ENCODE peak calls at places on chromosomes 12 and 14, in eight cellular contexts. X is kidney epithelial cell, I is ovary, U is brain microvascular endothelial cell, Y is tibial nerve, Z is astrocyte of the spinal cord, S is BE2C, O is nephron progenitor cell. W is an unnamed sample.

GRCh38 chr12:109458086-109458485 is 19.0 kb downstream of the KCTD10 start:
- DNase-seq in X (no peak), I (no peak), U (peak; percentile 71), Y (no peak), Z (peak; percentile 66), S (no peak), O (no peak), W (no peak)

GRCh38 chr12:51970904-51971646 is 19.6 kb downstream of the ACVR1B start:
- DNase-seq in X (peak; percentile 52), I (no peak), U (no peak), Y (no peak), Z (peak; percentile 62), S (peak; percentile 48), O (peak; percentile 31), W (peak; percentile 92)

GRCh38 chr12:42141981-42142606 is 2.6 kb downstream of the GXYLT1 start:
- DNase-seq in X (no peak), I (no peak), U (no peak), Y (no peak), Z (no peak), S (no peak), O (no peak), W (no peak)

GRCh38 chr14:95106966-95107365 is 50.4 kb downstream of the DICER1 start:
- DNase-seq in X (no peak), I (no peak), U (no peak), Y (no peak), Z (no peak), S (no peak), O (no peak), W (peak; percentile 7)

GRCh38 chr12:124292385-124292784 is 2.5 kb upstream of the RFLNA start:
- DNase-seq in X (no peak), I (no peak), U (no peak), Y (no peak), Z (no peak), S (no peak), O (peak; percentile 45), W (no peak)

GRCh38 chr12:70648191-70648590 is 11.0 kb upstream of the PTPRB start:
- DNase-seq in X (no peak), I (no peak), U (no peak), Y (no peak), Z (peak; percentile 29), S (no peak), O (no peak), W (no peak)

GRCh38 chr12:49144384-49144783 is 13.2 kb upstream of the TUBA1B start:
- DNase-seq in X (no peak), I (no peak), U (no peak), Y (no peak), Z (no peak), S (no peak), O (no peak), W (no peak)

GRCh38 chr12:70364695-70365397 is 1.2 kb upstream of the KCNMB4 start:
- DNase-seq in X (no peak), I (no peak), U (no peak), Y (no peak), Z (no peak), S (no peak), O (no peak), W (no peak)

GRCh38 chr12:49622501-49623141 is 740 bp upstream of the PRPF40B start:
- DNase-seq in X (no peak), I (no peak), U (no peak), Y (peak; percentile 24), Z (no peak), S (peak; percentile 35), O (peak; percentile 29), W (no peak)

GRCh38 chr12:109739747-109740693 is 26.4 kb downstream of the FAM222A start:
- DNase-seq in X (no peak), I (no peak), U (no peak), Y (no peak), Z (no peak), S (peak; percentile 55), O (peak; percentile 32), W (no peak)

GRCh38 chr12:29703528-29703927 is 80.2 kb downstream of the TMTC1 start:
- DNase-seq in X (no peak), I (no peak), U (no peak), Y (no peak), Z (no peak), S (no peak), O (no peak), W (no peak)

GRCh38 chr14:22412936-22413411 is 176.1 kb downstream of the DAD1 start:
- DNase-seq in X (no peak), I (no peak), U (no peak), Y (no peak), Z (peak; percentile 87), S (no peak), O (no peak), W (no peak)

GRCh38 chr12:15543347-15543746 is 221.0 kb downstream of the PTPRO start:
- DNase-seq in X (no peak), I (no peak), U (no peak), Y (no peak), Z (no peak), S (no peak), O (no peak), W (no peak)

GRCh38 chr14:100537701-100538565 is 49.3 kb downstream of the BEGAIN start:
- DNase-seq in X (no peak), I (peak; percentile 14), U (no peak), Y (peak; percentile 41), Z (no peak), S (peak; percentile 10), O (peak; percentile 4), W (no peak)

GRCh38 chr12:122966743-122967058 is 438 bp upstream of the ABCB9 start:
- DNase-seq in X (no peak), I (no peak), U (no peak), Y (no peak), Z (no peak), S (no peak), O (no peak), W (no peak)

GRCh38 chr12:46205293-46205692 is 63.5 kb downstream of the SLC38A1 start:
- DNase-seq in X (no peak), I (no peak), U (no peak), Y (no peak), Z (no peak), S (no peak), O (no peak), W (no peak)
- TF ChIP-seq CTCF in X (no peak), I (no peak), U (no peak), Y (no peak), Z (no peak), S (no peak), O (no peak), W (no peak)

GRCh38 chr12:108457734-108458361 is 57.2 kb upstream of the FICD start:
- DNase-seq in X (no peak), I (no peak), U (no peak), Y (no peak), Z (no peak), S (no peak), O (no peak), W (no peak)
- TF ChIP-seq CTCF in X (no peak), I (no peak), U (peak; percentile 5), Y (no peak), Z (no peak), S (peak; percentile 39), O (no peak), W (no peak)

DNA sequence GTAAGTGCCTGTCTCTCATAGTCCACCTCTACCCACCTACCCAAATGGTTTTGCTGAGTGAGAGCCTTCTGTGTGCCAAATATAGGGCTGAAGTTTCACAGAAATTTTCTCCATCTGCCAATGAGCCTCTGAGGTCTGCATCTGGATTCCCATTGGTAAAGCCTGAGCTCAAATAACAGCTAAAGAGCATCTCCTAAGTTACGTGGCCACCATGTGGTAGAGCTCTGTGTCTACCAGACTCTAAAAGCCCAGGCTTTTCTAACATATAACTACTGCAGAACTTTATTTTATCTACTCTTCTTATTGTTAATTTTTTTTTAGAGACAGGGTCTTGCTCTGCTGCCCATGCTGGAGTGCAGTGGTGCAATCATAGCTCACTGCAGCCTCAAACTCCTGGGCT is 16.0 kb downstream of the AMDHD1 start:
- DNase-seq in X (no peak), I (no peak), U (no peak), Y (no peak), Z (peak; percentile 8), S (no peak), O (no peak), W (no peak)
- TF ChIP-seq CTCF in X (no peak), I (no peak), U (peak; percentile 32), Y (no peak), Z (peak; percentile 18), S (no peak), O (no peak), W (peak; percentile 48)

GRCh38 chr14:93073833-93074769 is 41.6 kb downstream of the ITPK1 start:
- DNase-seq in X (no peak), I (no peak), U (peak; percentile 12), Y (peak; percentile 52), Z (peak; percentile 13), S (no peak), O (no peak), W (no peak)
- TF ChIP-seq CTCF in X (no peak), I (no peak), U (no peak), Y (no peak), Z (no peak), S (no peak), O (no peak), W (no peak)

GRCh38 chr14:106657460-106657859 is 1131.1 kb downstream of the TMEM121 start:
- DNase-seq in X (no peak), I (no peak), U (no peak), Y (no peak), Z (no peak), S (no peak), O (no peak), W (no peak)

DNA sequence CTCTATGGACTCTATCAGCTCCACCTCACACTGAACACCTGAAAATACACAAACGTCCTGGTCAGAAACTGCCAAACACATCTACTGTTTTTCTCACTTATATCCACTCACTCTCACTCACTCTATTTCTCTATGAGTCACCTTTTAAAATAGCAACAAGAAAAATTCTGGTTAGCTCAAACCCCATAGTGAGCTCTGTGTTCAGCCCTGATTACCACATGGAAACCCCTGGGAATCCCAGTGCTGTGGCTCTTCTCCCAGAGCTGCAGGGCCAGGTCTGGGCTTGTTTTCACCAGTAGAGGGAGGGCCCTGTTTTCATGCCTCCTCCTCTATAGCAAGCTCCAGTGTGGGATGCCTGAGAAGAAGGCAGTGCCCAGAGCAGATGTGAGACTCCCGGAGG is 1126.1 kb downstream of the TMEM121 start:
- DNase-seq in X (no peak), I (no peak), U (no peak), Y (no peak), Z (no peak), S (no peak), O (no peak), W (no peak)
- TF ChIP-seq CTCF in X (no peak), I (no peak), U (no peak), Y (no peak), Z (no peak), S (no peak), O (no peak), W (no peak)

GRCh38 chr14:20306079-20306423 is 300 bp upstream of the TTC5 start:
- DNase-seq in X (no peak), I (no peak), U (no peak), Y (no peak), Z (no peak), S (no peak), O (no peak), W (no peak)
- TF ChIP-seq CTCF in X (no peak), I (no peak), U (no peak), Y (no peak), Z (no peak), S (no peak), O (no peak), W (no peak)

DNA sequence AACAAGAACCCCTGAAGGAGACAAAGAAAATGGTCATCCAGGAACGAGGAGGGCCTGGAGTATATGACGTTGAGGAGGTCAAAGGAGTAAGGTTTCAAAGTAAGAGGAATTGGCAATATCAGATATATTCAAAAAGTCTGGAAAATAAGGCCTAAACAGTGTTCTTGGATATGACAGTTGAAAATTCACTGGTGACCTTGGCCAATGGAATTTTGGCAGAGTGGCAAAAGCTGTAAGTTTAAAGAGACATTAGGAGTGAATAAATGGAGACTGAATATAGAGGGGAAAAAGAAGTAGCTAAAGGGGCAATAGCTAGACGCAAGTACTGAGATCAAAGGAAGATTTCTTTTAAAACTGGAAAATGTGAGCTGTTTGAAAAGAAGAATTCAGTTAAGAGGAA is 4.1 kb upstream of the ACTN1 start:
- DNase-seq in X (no peak), I (no peak), U (no peak), Y (no peak), Z (no peak), S (no peak), O (no peak), W (no peak)
- TF ChIP-seq CTCF in X (no peak), I (no peak), U (no peak), Y (no peak), Z (no peak), S (no peak), O (no peak), W (no peak)